ENCODE peak calls at places on chromosomes 11 and 22, in nine cellular contexts. One of them, this sample, is unnamed.

GRCh38 chr11:35427158-35427557 is 7.8 kb upstream of the SLC1A2 start:
- DNase-seq in mesenteric fat pad: no peak
- DNase-seq in M059J: peak; percentile 37
- DNase-seq in spleen: no peak
- DNase-seq in activated T-cell treated with anti-CD3 and anti-CD28 coated beads, Interleukin-2, amount 50 U/mL, for 4 hours: no peak
- DNase-seq in stimulated activated CD4-positive, alpha-beta T cell treated with anti-CD3 and anti-CD28 coated beads, Interleukin-12 subunit alpha, Interleukin-12 subunit beta, amount 100 ng/mL, for 24 hours: no peak
- DNase-seq in fibroblast of lung: peak; percentile 77
- DNase-seq in mammary epithelial cell: no peak
- DNase-seq in NAMALWA: no peak
- DNase-seq in this sample: no peak

GRCh38 chr22:17536269-17536668 is 27.0 kb upstream of the SLC25A18 start:
- DNase-seq in mesenteric fat pad: peak; percentile 55
- DNase-seq in activated T-cell treated with anti-CD3 and anti-CD28 coated beads, Interleukin-2, amount 50 U/mL, for 4 hours: no peak
- DNase-seq in M059J: peak; percentile 46
- DNase-seq in stimulated activated CD4-positive, alpha-beta T cell treated with anti-CD3 and anti-CD28 coated beads, Interleukin-12 subunit alpha, Interleukin-12 subunit beta, amount 100 ng/mL, for 24 hours: no peak
- DNase-seq in mammary epithelial cell: no peak
- DNase-seq in NAMALWA: no peak
- DNase-seq in spleen: no peak
- DNase-seq in fibroblast of lung: no peak
- DNase-seq in this sample: no peak

GRCh38 chr11:18775492-18776292 is 15.9 kb downstream of the PTPN5 start:
- DNase-seq in mammary epithelial cell: peak; percentile 31
- DNase-seq in M059J: peak; percentile 52
- DNase-seq in NAMALWA: peak; percentile 73
- DNase-seq in activated T-cell treated with anti-CD3 and anti-CD28 coated beads, Interleukin-2, amount 50 U/mL, for 4 hours: peak; percentile 37
- DNase-seq in spleen: no peak
- DNase-seq in stimulated activated CD4-positive, alpha-beta T cell treated with anti-CD3 and anti-CD28 coated beads, Interleukin-12 subunit alpha, Interleukin-12 subunit beta, amount 100 ng/mL, for 24 hours: peak; percentile 74
- DNase-seq in mesenteric fat pad: peak; percentile 55
- DNase-seq in fibroblast of lung: peak; percentile 65
- DNase-seq in this sample: peak; percentile 46

GRCh38 chr11:64297722-64298358 is 2.3 kb upstream of the CATSPERZ start:
- DNase-seq in NAMALWA: no peak
- DNase-seq in spleen: no peak
- DNase-seq in M059J: no peak
- DNase-seq in mesenteric fat pad: no peak
- DNase-seq in mammary epithelial cell: no peak
- DNase-seq in stimulated activated CD4-positive, alpha-beta T cell treated with anti-CD3 and anti-CD28 coated beads, Interleukin-12 subunit alpha, Interleukin-12 subunit beta, amount 100 ng/mL, for 24 hours: no peak
- DNase-seq in activated T-cell treated with anti-CD3 and anti-CD28 coated beads, Interleukin-2, amount 50 U/mL, for 4 hours: no peak
- DNase-seq in fibroblast of lung: no peak
- DNase-seq in this sample: no peak

GRCh38 chr11:31882951-31883392 is 71.8 kb upstream of the PAX6 start:
- DNase-seq in mammary epithelial cell: no peak
- DNase-seq in activated T-cell treated with anti-CD3 and anti-CD28 coated beads, Interleukin-2, amount 50 U/mL, for 4 hours: no peak
- DNase-seq in M059J: peak; percentile 92
- DNase-seq in stimulated activated CD4-positive, alpha-beta T cell treated with anti-CD3 and anti-CD28 coated beads, Interleukin-12 subunit alpha, Interleukin-12 subunit beta, amount 100 ng/mL, for 24 hours: no peak
- DNase-seq in fibroblast of lung: no peak
- DNase-seq in spleen: no peak
- DNase-seq in mesenteric fat pad: no peak
- DNase-seq in NAMALWA: no peak
- DNase-seq in this sample: peak; percentile 29

GRCh38 chr11:12122083-12122482 is 11.7 kb downstream of the MICAL2 start:
- DNase-seq in fibroblast of lung: no peak
- DNase-seq in mammary epithelial cell: no peak
- DNase-seq in M059J: peak; percentile 50
- DNase-seq in spleen: no peak
- DNase-seq in mesenteric fat pad: no peak
- DNase-seq in activated T-cell treated with anti-CD3 and anti-CD28 coated beads, Interleukin-2, amount 50 U/mL, for 4 hours: no peak
- DNase-seq in stimulated activated CD4-positive, alpha-beta T cell treated with anti-CD3 and anti-CD28 coated beads, Interleukin-12 subunit alpha, Interleukin-12 subunit beta, amount 100 ng/mL, for 24 hours: no peak
- DNase-seq in NAMALWA: peak; percentile 9
- DNase-seq in this sample: peak; percentile 58

GRCh38 chr11:60959445-60959844 is 7.5 kb upstream of the SLC15A3 start:
- DNase-seq in stimulated activated CD4-positive, alpha-beta T cell treated with anti-CD3 and anti-CD28 coated beads, Interleukin-12 subunit alpha, Interleukin-12 subunit beta, amount 100 ng/mL, for 24 hours: no peak
- DNase-seq in fibroblast of lung: no peak
- DNase-seq in activated T-cell treated with anti-CD3 and anti-CD28 coated beads, Interleukin-2, amount 50 U/mL, for 4 hours: no peak
- DNase-seq in M059J: peak; percentile 55
- DNase-seq in mammary epithelial cell: no peak
- DNase-seq in mesenteric fat pad: no peak
- DNase-seq in spleen: no peak
- DNase-seq in NAMALWA: no peak
- DNase-seq in this sample: no peak

GRCh38 chr22:38051900-38052862 is 5.0 kb upstream of the PICK1 start:
- DNase-seq in mammary epithelial cell: peak; percentile 50
- DNase-seq in spleen: peak; percentile 94
- DNase-seq in stimulated activated CD4-positive, alpha-beta T cell treated with anti-CD3 and anti-CD28 coated beads, Interleukin-12 subunit alpha, Interleukin-12 subunit beta, amount 100 ng/mL, for 24 hours: peak; percentile 64
- DNase-seq in mesenteric fat pad: no peak
- DNase-seq in activated T-cell treated with anti-CD3 and anti-CD28 coated beads, Interleukin-2, amount 50 U/mL, for 4 hours: peak; percentile 74
- DNase-seq in M059J: peak; percentile 61
- DNase-seq in NAMALWA: peak; percentile 91
- DNase-seq in fibroblast of lung: peak; percentile 69
- DNase-seq in this sample: peak; percentile 89

GRCh38 chr22:39634530-39635399 is 64.2 kb downstream of the CACNA1I start:
- DNase-seq in stimulated activated CD4-positive, alpha-beta T cell treated with anti-CD3 and anti-CD28 coated beads, Interleukin-12 subunit alpha, Interleukin-12 subunit beta, amount 100 ng/mL, for 24 hours: peak; percentile 30
- DNase-seq in mesenteric fat pad: no peak
- DNase-seq in NAMALWA: no peak
- DNase-seq in activated T-cell treated with anti-CD3 and anti-CD28 coated beads, Interleukin-2, amount 50 U/mL, for 4 hours: no peak
- DNase-seq in spleen: no peak
- DNase-seq in mammary epithelial cell: peak; percentile 90
- DNase-seq in fibroblast of lung: peak; percentile 72
- DNase-seq in M059J: peak; percentile 88
- DNase-seq in this sample: no peak

GRCh38 chr11:67379061-67380058 is 6.0 kb upstream of the CLCF1 start:
- DNase-seq in stimulated activated CD4-positive, alpha-beta T cell treated with anti-CD3 and anti-CD28 coated beads, Interleukin-12 subunit alpha, Interleukin-12 subunit beta, amount 100 ng/mL, for 24 hours: no peak
- DNase-seq in NAMALWA: no peak
- DNase-seq in mammary epithelial cell: peak; percentile 71
- DNase-seq in fibroblast of lung: peak; percentile 47
- DNase-seq in activated T-cell treated with anti-CD3 and anti-CD28 coated beads, Interleukin-2, amount 50 U/mL, for 4 hours: no peak
- DNase-seq in spleen: no peak
- DNase-seq in mesenteric fat pad: no peak
- DNase-seq in M059J: peak; percentile 83
- DNase-seq in this sample: no peak

GRCh38 chr11:15179167-15179566 is 64.4 kb downstream of the INSC start:
- DNase-seq in stimulated activated CD4-positive, alpha-beta T cell treated with anti-CD3 and anti-CD28 coated beads, Interleukin-12 subunit alpha, Interleukin-12 subunit beta, amount 100 ng/mL, for 24 hours: no peak
- DNase-seq in activated T-cell treated with anti-CD3 and anti-CD28 coated beads, Interleukin-2, amount 50 U/mL, for 4 hours: no peak
- DNase-seq in NAMALWA: no peak
- DNase-seq in mammary epithelial cell: no peak
- DNase-seq in mesenteric fat pad: no peak
- DNase-seq in fibroblast of lung: peak; percentile 39
- DNase-seq in spleen: no peak
- DNase-seq in M059J: no peak
- DNase-seq in this sample: no peak

GRCh38 chr11:116224154-116224888 is 548.5 kb downstream of the BUD13 start:
- DNase-seq in activated T-cell treated with anti-CD3 and anti-CD28 coated beads, Interleukin-2, amount 50 U/mL, for 4 hours: peak; percentile 14
- DNase-seq in mesenteric fat pad: no peak
- DNase-seq in spleen: no peak
- DNase-seq in M059J: peak; percentile 28
- DNase-seq in fibroblast of lung: peak; percentile 41
- DNase-seq in mammary epithelial cell: no peak
- DNase-seq in NAMALWA: peak; percentile 61
- DNase-seq in stimulated activated CD4-positive, alpha-beta T cell treated with anti-CD3 and anti-CD28 coated beads, Interleukin-12 subunit alpha, Interleukin-12 subunit beta, amount 100 ng/mL, for 24 hours: peak; percentile 29
- DNase-seq in this sample: no peak